ENCODE peak calls at places on chromosomes 12 and 14, in four cellular contexts. One of them, this sample, is unnamed.

GRCh38 chr12:50740307-50740706 is 23.6 kb upstream of the ATF1 start:
- DNase-seq in A549: no peak
- DNase-seq in body of pancreas: no peak
- DNase-seq in uterus: no peak
- DNase-seq in this sample: no peak

GRCh38 chr14:95472819-95473251 is 43.6 kb downstream of the SYNE3 start:
- DNase-seq in A549: no peak
- DNase-seq in body of pancreas: no peak
- DNase-seq in uterus: no peak
- DNase-seq in this sample: no peak

GRCh38 chr12:40820794-40821484 is 128.7 kb downstream of the CNTN1 start:
- DNase-seq in A549: no peak
- DNase-seq in body of pancreas: no peak
- DNase-seq in uterus: no peak
- DNase-seq in this sample: no peak

GRCh38 chr14:99809376-99809775 is 16.2 kb downstream of the EML1 start:
- DNase-seq in A549: no peak
- DNase-seq in body of pancreas: peak; percentile 31
- DNase-seq in uterus: peak; percentile 85
- DNase-seq in this sample: no peak

GRCh38 chr12:4866288-4866687 is 43.4 kb upstream of the KCNA1 start:
- DNase-seq in A549: no peak
- DNase-seq in body of pancreas: no peak
- DNase-seq in uterus: no peak
- DNase-seq in this sample: no peak

GRCh38 chr12:15423629-15424028 is 101.3 kb downstream of the PTPRO start:
- DNase-seq in A549: no peak
- DNase-seq in body of pancreas: no peak
- DNase-seq in uterus: no peak
- DNase-seq in this sample: no peak

GRCh38 chr14:22598896-22599244 is 770 bp downstream of the ABHD4 start:
- DNase-seq in A549: peak; percentile 70
- DNase-seq in body of pancreas: peak; percentile 80
- DNase-seq in uterus: peak; percentile 72
- DNase-seq in this sample: peak; percentile 51

GRCh38 chr12:113030875-113031525 is 25.5 kb upstream of the DTX1 start:
- DNase-seq in A549: peak; percentile 88
- DNase-seq in body of pancreas: peak; percentile 33
- DNase-seq in uterus: no peak
- DNase-seq in this sample: no peak

GRCh38 chr14:75259510-75259855 is 19.1 kb upstream of the FOS start:
- DNase-seq in A549: no peak
- DNase-seq in body of pancreas: no peak
- DNase-seq in uterus: no peak
- DNase-seq in this sample: no peak

GRCh38 chr12:45343269-45344051 is 127.6 kb downstream of the ANO6 start:
- DNase-seq in A549: no peak
- DNase-seq in body of pancreas: no peak
- DNase-seq in uterus: no peak
- DNase-seq in this sample: no peak

GRCh38 chr12:15522574-15523187 is 200.4 kb downstream of the PTPRO start:
- DNase-seq in A549: peak; percentile 54
- DNase-seq in body of pancreas: no peak
- DNase-seq in uterus: no peak
- DNase-seq in this sample: no peak

GRCh38 chr12:124715121-124715990 is 147.9 kb upstream of the NCOR2 start:
- DNase-seq in A549: peak; percentile 73
- DNase-seq in body of pancreas: no peak
- DNase-seq in uterus: no peak
- DNase-seq in this sample: no peak

GRCh38 chr12:30885321-30885720 is 41.2 kb upstream of the TSPAN11 start:
- DNase-seq in A549: no peak
- DNase-seq in body of pancreas: no peak
- DNase-seq in uterus: no peak
- DNase-seq in this sample: no peak

GRCh38 chr14:58479975-58480374 is 52.5 kb downstream of the KIAA0586 start:
- DNase-seq in A549: no peak
- DNase-seq in body of pancreas: no peak
- DNase-seq in uterus: no peak
- DNase-seq in this sample: no peak

GRCh38 chr12:51067229-51067628 is 16.2 kb downstream of the CSRNP2 start:
- DNase-seq in A549: no peak
- DNase-seq in body of pancreas: no peak
- DNase-seq in uterus: no peak
- DNase-seq in this sample: no peak

GRCh38 chr14:92380582-92380981 is 57.6 kb downstream of the SLC24A4 start:
- DNase-seq in A549: no peak
- DNase-seq in body of pancreas: no peak
- DNase-seq in uterus: no peak
- DNase-seq in this sample: no peak

GRCh38 chr12:15801770-15802393 is 12.7 kb upstream of the EPS8 start:
- DNase-seq in A549: peak; percentile 26
- DNase-seq in body of pancreas: no peak
- DNase-seq in uterus: no peak
- DNase-seq in this sample: no peak

GRCh38 chr14:95697764-95698163 is 11.5 kb downstream of the TCL1B start:
- DNase-seq in A549: no peak
- DNase-seq in body of pancreas: no peak
- DNase-seq in uterus: no peak
- DNase-seq in this sample: no peak

GRCh38 chr12:108635997-108636808 is 2.5 kb upstream of the SELPLG start:
- DNase-seq in A549: no peak
- DNase-seq in body of pancreas: no peak
- DNase-seq in uterus: no peak
- DNase-seq in this sample: no peak

GRCh38 chr12:108635201-108635996 is 1.7 kb upstream of the SELPLG start:
- DNase-seq in A549: no peak
- DNase-seq in body of pancreas: no peak
- DNase-seq in uterus: no peak
- DNase-seq in this sample: no peak

GRCh38 chr12:108634225-108634795 is 616 bp upstream of the SELPLG start:
- DNase-seq in A549: peak; percentile 44
- DNase-seq in body of pancreas: no peak
- DNase-seq in uterus: no peak
- DNase-seq in this sample: no peak

GRCh38 chr12:108633081-108633533 is 587 bp downstream of the SELPLG start:
- DNase-seq in A549: no peak
- DNase-seq in body of pancreas: no peak
- DNase-seq in uterus: no peak
- DNase-seq in this sample: no peak

GRCh38 chr12:108633534-108634224 is at the start of gene SELPLG:
- DNase-seq in A549: no peak
- DNase-seq in body of pancreas: peak; percentile 23
- DNase-seq in uterus: no peak
- DNase-seq in this sample: peak; percentile 81
- H3K27ac ChIP-seq in A549: peak within 1 kb of the TSS; percentile 60
- H3K27ac ChIP-seq in body of pancreas: no peak within 1 kb of the TSS
- H3K27ac ChIP-seq in uterus: no peak within 1 kb of the TSS
- H3K27ac ChIP-seq in this sample: peak within 1 kb of the TSS; percentile 44

DNA sequence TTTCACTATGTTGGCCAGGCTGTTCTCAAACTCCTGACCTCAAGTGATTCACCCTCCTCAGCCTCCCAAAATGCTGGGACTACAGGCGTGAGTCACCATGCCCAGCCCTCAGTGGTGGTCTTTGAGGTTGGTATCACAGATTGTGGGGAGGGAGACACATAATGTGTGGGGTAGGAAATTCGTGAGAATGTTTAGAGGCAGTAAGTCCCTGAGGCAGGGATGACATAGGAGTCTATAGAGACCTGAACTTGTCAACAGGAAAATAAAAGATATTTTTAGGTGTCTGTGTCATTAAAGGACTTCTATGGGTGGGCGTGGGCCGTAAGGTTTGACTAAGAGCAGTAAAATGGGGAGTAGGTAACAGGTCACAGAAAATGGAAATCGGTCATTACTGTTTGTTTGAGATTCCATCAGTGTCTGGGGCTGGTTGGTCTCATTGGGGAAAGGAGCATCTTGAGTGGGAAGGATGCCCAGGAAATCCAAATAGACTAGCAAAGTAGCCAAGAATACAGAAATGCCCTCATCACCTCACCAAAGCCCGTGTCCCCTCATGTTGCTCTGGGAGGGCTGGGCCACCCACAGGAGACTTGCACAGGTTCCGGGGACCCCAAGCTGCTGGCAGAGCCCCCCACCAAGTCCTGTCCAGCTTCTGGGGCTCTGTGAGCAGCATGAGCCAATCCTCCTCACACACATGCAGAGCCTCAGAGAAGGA is 63.6 kb upstream of the BCL2L14 start:
- DNase-seq in A549: no peak
- DNase-seq in body of pancreas: no peak
- DNase-seq in uterus: no peak
- DNase-seq in this sample: no peak
- H3K4me1 ChIP-seq in A549: no peaks in the 10 kb centered on the region
- H3K4me1 ChIP-seq in body of pancreas: no peaks in the 10 kb centered on the region
- H3K4me1 ChIP-seq in uterus: no peaks in the 10 kb centered on the region
- H3K4me1 ChIP-seq in this sample: no peaks in the 10 kb centered on the region

DNA sequence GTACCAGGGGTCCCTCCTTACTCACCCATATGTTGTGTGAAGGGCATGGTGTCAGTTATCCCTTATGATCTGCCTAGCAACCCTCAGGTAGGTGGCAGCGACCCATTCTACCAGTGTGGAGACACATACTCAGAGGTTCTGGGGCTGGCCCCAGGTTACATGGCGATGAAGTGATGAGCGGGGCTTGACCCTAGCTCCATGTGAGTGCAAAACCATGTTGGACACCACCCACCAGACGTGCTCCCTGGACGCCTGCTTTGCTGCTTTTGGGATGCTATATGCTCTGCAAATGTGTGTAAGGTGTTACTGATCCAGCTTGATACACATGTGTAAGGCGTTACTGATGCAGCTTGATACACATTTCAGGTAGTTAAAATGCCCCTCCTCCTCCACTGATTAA is 33.3 kb downstream of the EP400 start:
- DNase-seq in A549: no peak
- DNase-seq in body of pancreas: no peak
- DNase-seq in uterus: no peak
- DNase-seq in this sample: no peak
- TF ChIP-seq POLR2A in A549: no peak
- TF ChIP-seq POLR2A in body of pancreas: no peak
- TF ChIP-seq POLR2A in uterus: no peak
- TF ChIP-seq POLR2A in this sample: no peak

GRCh38 chr12:49094966-49095365 is 365 bp upstream of the DHH start:
- DNase-seq in A549: no peak
- DNase-seq in body of pancreas: no peak
- DNase-seq in uterus: no peak
- DNase-seq in this sample: no peak
- H3K27ac ChIP-seq in A549: no peak overlapping the region
- H3K27ac ChIP-seq in body of pancreas: no peak overlapping the region
- H3K27ac ChIP-seq in uterus: no peak overlapping the region
- H3K27ac ChIP-seq in this sample: no peak overlapping the region

GRCh38 chr14:101965145-101965531 is 765 bp downstream of the DYNC1H1 start:
- DNase-seq in A549: peak; percentile 70
- DNase-seq in body of pancreas: peak; percentile 70
- DNase-seq in uterus: peak; percentile 55
- DNase-seq in this sample: peak; percentile 78
- H3K4me1 ChIP-seq in A549: peaks cover 55% of the 10 kb centered on the region
- H3K4me1 ChIP-seq in body of pancreas: peaks cover 54% of the 10 kb centered on the region
- H3K4me1 ChIP-seq in uterus: no peaks in the 10 kb centered on the region
- H3K4me1 ChIP-seq in this sample: peaks cover 3% of the 10 kb centered on the region

DNA sequence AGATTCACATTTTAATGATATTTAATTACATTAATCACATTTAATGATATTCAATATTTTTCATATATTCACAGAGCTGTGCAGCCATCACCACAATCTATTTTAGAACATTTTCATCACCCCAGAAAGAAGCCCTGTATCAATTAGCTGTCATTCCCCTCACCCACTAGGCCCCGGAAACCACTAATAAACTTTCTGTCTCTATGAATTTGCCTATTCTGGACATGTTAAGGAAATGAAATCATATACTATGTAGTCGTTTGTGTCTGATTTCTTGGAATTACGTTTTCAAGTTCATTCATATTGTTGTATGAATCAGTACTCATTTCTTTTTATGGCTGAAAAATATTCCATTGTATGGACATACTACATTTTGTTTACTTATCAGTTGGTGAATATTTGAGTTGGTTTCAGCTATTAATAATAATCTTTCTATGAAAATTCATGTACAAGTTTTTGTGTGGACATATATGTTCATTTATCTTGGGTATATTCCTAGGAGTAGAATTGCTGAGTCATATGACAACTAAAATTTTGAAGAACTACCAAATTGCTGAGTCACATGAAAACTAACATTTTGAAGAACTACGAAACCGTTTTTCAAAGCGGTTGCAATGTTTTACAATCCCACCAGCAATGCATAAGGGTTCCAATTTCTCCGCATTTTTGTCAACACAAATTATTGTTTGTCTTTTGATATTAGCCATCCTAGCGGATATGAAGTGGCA is 11.7 kb upstream of the OTOGL start:
- DNase-seq in A549: peak; percentile 9
- DNase-seq in body of pancreas: no peak
- DNase-seq in uterus: no peak
- DNase-seq in this sample: no peak
- TF ChIP-seq POLR2A in A549: no peak
- TF ChIP-seq POLR2A in body of pancreas: no peak
- TF ChIP-seq POLR2A in uterus: no peak
- TF ChIP-seq POLR2A in this sample: no peak

DNA sequence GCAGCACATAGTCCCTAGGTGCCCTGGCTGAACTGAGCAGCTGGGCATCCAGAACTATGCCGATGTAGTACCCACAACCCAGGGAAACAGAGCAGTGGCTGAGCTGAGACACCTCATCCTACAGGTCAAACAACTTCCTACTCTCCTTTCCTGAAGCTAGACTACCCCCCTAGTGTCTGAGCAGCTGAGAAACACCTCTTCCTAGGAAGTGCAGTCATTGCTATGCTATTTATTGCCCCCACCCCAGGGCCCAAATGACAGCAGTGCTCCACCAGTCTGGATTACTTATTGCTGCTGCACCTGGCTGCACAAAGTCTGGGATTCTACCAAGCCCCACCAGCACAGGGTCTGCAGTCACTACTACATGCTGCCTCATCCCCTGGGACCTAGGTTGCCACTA is 16.7 kb upstream of the GARIN2 start:
- DNase-seq in A549: no peak
- DNase-seq in body of pancreas: no peak
- DNase-seq in uterus: no peak
- DNase-seq in this sample: no peak
- H3K27ac ChIP-seq in A549: no peak overlapping the region
- H3K27ac ChIP-seq in body of pancreas: no peak overlapping the region
- H3K27ac ChIP-seq in uterus: no peak overlapping the region
- H3K27ac ChIP-seq in this sample: no peak overlapping the region

GRCh38 chr14:104697317-104697703 is 7.9 kb downstream of the INF2 start:
- DNase-seq in A549: no peak
- DNase-seq in body of pancreas: no peak
- DNase-seq in uterus: no peak
- DNase-seq in this sample: no peak
- H3K4me1 ChIP-seq in A549: peaks cover 77% of the 10 kb centered on the region
- H3K4me1 ChIP-seq in body of pancreas: peaks cover 4% of the 10 kb centered on the region
- H3K4me1 ChIP-seq in uterus: peaks cover 42% of the 10 kb centered on the region
- H3K4me1 ChIP-seq in this sample: peaks cover 66% of the 10 kb centered on the region

GRCh38 chr12:109116611-109116949 is 193 bp downstream of the ACACB start:
- DNase-seq in A549: no peak
- DNase-seq in body of pancreas: no peak
- DNase-seq in uterus: no peak
- DNase-seq in this sample: no peak
- TF ChIP-seq POLR2A in A549: no peak
- TF ChIP-seq POLR2A in body of pancreas: no peak
- TF ChIP-seq POLR2A in uterus: no peak
- TF ChIP-seq POLR2A in this sample: no peak